ENCODE peak calls at places on chromosomes 11 and 22, in seven cellular contexts. T is coronary artery; P is BE2C; N is choroid plexus epithelial cell; Z is CD4-positive, alpha-beta T cell; L is testis; D is right atrium auricular region. R is an unnamed sample.

GRCh38 chr22:44211946-44212930 is 31.5 kb downstream of the PARVG start:
- DNase-seq in T (peak; percentile 76), P (no peak), N (peak; percentile 6), Z (no peak), L (no peak), D (no peak), R (no peak)

GRCh38 chr11:113045146-113045545 is 83.9 kb downstream of the NCAM1 start:
- DNase-seq in T (no peak), P (peak; percentile 43), N (no peak), Z (no peak), L (no peak), D (no peak), R (no peak)

GRCh38 chr11:46120361-46120710 is 918 bp downstream of the PHF21A start:
- DNase-seq in T (no peak), P (peak; percentile 16), N (no peak), Z (peak; percentile 14), L (no peak), D (no peak), R (no peak)

GRCh38 chr11:111531687-111532364 is 8.7 kb upstream of the LAYN start:
- DNase-seq in T (no peak), P (no peak), N (peak; percentile 93), Z (no peak), L (no peak), D (no peak), R (peak; percentile 55)

GRCh38 chr11:57638005-57638760 is 11.5 kb downstream of the YPEL4 start:
- DNase-seq in T (no peak), P (peak; percentile 63), N (peak; percentile 87), Z (no peak), L (peak; percentile 83), D (peak; percentile 82), R (no peak)

GRCh38 chr11:112631333-112631732 is 329.9 kb upstream of the NCAM1 start:
- DNase-seq in T (no peak), P (no peak), N (no peak), Z (no peak), L (no peak), D (no peak), R (no peak)

GRCh38 chr11:59801981-59802638 is 8.5 kb downstream of the MRPL16 start:
- DNase-seq in T (no peak), P (no peak), N (peak; percentile 37), Z (no peak), L (no peak), D (no peak), R (no peak)

GRCh38 chr22:42376721-42377177 is 55.5 kb downstream of the NFAM1 start:
- DNase-seq in T (no peak), P (peak; percentile 90), N (peak; percentile 41), Z (no peak), L (peak; percentile 79), D (peak; percentile 85), R (no peak)

GRCh38 chr22:41518048-41518347 is 26.3 kb downstream of the POLR3H start:
- DNase-seq in T (no peak), P (no peak), N (no peak), Z (no peak), L (no peak), D (no peak), R (no peak)

GRCh38 chr11:118915941-118916841 is 9.5 kb downstream of the BCL9L start:
- DNase-seq in T (no peak), P (no peak), N (no peak), Z (no peak), L (no peak), D (no peak), R (no peak)

GRCh38 chr22:26713823-26714449 is 56.5 kb downstream of the MIAT start:
- DNase-seq in T (no peak), P (no peak), N (peak; percentile 81), Z (no peak), L (no peak), D (peak; percentile 83), R (no peak)

GRCh38 chr11:28488336-28488735 is 380.1 kb downstream of the METTL15 start:
- DNase-seq in T (no peak), P (no peak), N (no peak), Z (no peak), L (no peak), D (no peak), R (no peak)

GRCh38 chr11:123405123-123405592 is 24.9 kb upstream of the GRAMD1B start:
- DNase-seq in T (no peak), P (no peak), N (no peak), Z (no peak), L (peak; percentile 39), D (no peak), R (no peak)
- TF ChIP-seq CTCF in T (no peak), P (no peak), N (no peak), Z (no peak), L (no peak), D (no peak), R (no peak)

GRCh38 chr22:16783930-16784354 is 41.3 kb downstream of the XKR3 start:
- DNase-seq in T (no peak), P (no peak), N (no peak), Z (no peak), L (no peak), D (no peak), R (no peak)
- TF ChIP-seq CTCF in T (no peak), P (peak; percentile 41), N (peak; percentile 18), Z (peak; percentile 20), L (peak; percentile 32), D (no peak), R (peak; percentile 72)

GRCh38 chr11:97961431-97961830 is 1059.3 kb upstream of the CNTN5 start:
- DNase-seq in T (no peak), P (no peak), N (no peak), Z (no peak), L (no peak), D (no peak), R (no peak)

GRCh38 chr11:97956904-97957303 is 1063.8 kb upstream of the CNTN5 start:
- DNase-seq in T (no peak), P (no peak), N (no peak), Z (no peak), L (no peak), D (no peak), R (no peak)

DNA sequence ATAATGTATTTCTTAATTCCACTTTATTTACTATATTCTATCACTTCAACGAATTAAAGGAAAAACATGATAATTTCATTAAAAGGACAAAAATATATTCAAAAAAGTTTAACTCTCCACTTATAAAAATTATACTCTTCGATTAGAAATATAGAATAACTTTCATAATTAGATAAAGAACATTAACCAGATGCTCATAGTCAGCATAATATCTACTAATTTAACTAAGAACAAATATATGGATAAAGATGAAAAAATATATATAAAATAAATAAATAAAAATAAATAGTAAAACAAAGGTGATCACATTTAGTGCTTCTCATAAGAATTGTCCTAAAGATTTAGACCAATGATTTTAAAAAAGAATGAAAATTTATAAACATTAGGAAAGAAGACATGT is 1065.2 kb upstream of the CNTN5 start:
- DNase-seq in T (no peak), P (no peak), N (no peak), Z (no peak), L (no peak), D (no peak), R (no peak)
- TF ChIP-seq CTCF in T (no peak), P (no peak), N (no peak), Z (no peak), L (no peak), D (no peak), R (no peak)

GRCh38 chr11:66263231-66263630 is 5.2 kb upstream of the RAB1B start:
- DNase-seq in T (no peak), P (no peak), N (no peak), Z (no peak), L (no peak), D (no peak), R (no peak)
- TF ChIP-seq CTCF in T (no peak), P (no peak), N (no peak), Z (no peak), L (no peak), D (no peak), R (no peak)

DNA sequence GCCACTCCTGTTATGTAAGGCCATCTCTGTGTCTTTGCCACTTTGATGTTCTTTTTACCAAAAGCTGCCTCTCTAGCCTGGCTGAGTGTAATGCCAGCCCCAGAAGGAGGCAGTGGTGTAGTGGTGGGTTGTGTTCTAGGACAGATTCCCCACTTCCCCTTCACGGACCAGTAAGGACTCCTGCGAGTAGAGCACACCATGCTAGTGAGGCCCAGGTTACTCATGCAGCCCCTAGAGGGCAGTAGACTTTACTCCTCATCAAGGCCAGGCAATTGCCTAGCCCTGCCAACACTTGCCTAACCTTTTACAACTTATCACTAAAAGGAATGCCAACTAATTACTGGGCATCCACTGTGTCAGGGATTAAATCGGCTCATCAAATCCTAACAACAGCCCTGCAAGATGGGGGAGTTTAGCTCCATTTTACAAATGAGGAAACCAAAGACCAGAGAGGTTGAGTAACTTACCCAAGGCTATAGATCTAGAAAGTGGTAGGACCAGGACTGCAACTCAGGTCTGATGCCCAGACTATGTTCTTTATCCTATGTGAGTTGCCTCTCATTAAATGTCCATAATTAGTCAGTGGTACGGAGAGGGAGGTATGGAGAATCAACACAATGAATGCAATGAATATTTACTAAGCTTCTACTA is 75.3 kb downstream of the APIP start:
- DNase-seq in T (no peak), P (peak; percentile 15), N (peak; percentile 53), Z (no peak), L (no peak), D (no peak), R (peak; percentile 55)
- TF ChIP-seq CTCF in T (no peak), P (peak; percentile 60), N (peak; percentile 66), Z (peak; percentile 57), L (no peak), D (no peak), R (peak; percentile 88)

DNA sequence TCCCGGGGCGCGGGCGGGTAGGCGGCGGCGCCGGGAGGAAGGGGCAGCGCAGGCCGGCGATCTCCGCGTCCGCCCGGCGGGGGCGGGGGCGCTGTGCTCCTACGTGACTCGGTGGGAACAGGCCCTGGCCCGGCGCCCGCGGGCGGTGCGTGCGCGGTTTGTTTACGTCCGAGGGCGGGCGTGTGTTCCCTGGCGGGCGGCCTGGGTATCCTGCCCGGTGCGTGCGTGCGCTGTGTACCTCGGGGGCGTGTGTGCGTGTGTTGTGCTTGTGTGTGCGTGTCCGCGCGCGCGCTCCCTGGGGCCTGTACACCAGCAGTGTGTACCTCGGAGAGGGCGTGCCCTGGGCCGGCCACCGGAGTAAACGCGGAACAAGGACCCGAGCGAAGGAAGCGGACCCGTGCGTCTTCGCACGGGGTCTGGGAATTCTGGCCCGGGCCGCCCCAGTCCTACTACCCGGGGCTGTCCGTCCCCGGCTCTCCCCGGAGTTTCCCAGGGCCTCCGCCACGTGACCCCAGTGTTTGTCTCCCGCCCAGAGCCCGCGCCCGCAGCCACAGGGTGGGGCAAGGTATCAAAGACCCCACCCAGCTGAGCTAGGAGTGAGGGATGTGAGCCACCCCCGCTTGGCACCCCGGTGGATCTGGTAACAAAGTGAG is 769 bp downstream of the MAFF start:
- DNase-seq in T (peak; percentile 97), P (peak; percentile 86), N (peak; percentile 90), Z (peak; percentile 43), L (peak; percentile 93), D (peak; percentile 93), R (peak; percentile 67)
- TF ChIP-seq CTCF in T (peak; percentile 13), P (no peak), N (no peak), Z (no peak), L (peak; percentile 18), D (no peak), R (no peak)

R was measured in CD14-positive monocyte.